ENCODE peak calls at places on chromosome 10, in six cellular contexts. T is foreskin fibroblast, S is AG04450, V is Panc1, Q is NT2/D1, E is tibial artery. Z is an unnamed sample.

GRCh38 chr10:48796846-48797245 is 112.2 kb downstream of the WDFY4 start:
- DNase-seq in T (no peak), S (no peak), V (no peak), Q (no peak), E (no peak), Z (no peak)

GRCh38 chr10:50373821-50374501 is 122.6 kb upstream of the ASAH2 start:
- DNase-seq in T (no peak), S (no peak), V (no peak), Q (no peak), E (no peak), Z (no peak)

GRCh38 chr10:119724630-119725549 is 960 bp upstream of the INPP5F start:
- DNase-seq in T (peak; percentile 35), S (no peak), V (no peak), Q (no peak), E (no peak), Z (no peak)

GRCh38 chr10:72334832-72335393 is 19.8 kb downstream of the DNAJB12 start:
- DNase-seq in T (peak; percentile 85), S (no peak), V (no peak), Q (no peak), E (peak; percentile 88), Z (peak; percentile 99)

GRCh38 chr10:57979466-57979865 is 288.2 kb downstream of the IPMK start:
- DNase-seq in T (no peak), S (no peak), V (no peak), Q (no peak), E (no peak), Z (no peak)

GRCh38 chr10:99451981-99452380 is 21.6 kb upstream of the GOT1 start:
- DNase-seq in T (no peak), S (no peak), V (no peak), Q (no peak), E (no peak), Z (no peak)

GRCh38 chr10:62501547-62501946 is 127.4 kb downstream of the ZNF365 start:
- DNase-seq in T (peak; percentile 3), S (no peak), V (no peak), Q (no peak), E (no peak), Z (no peak)

GRCh38 chr10:63929826-63930467 is 408.7 kb downstream of the REEP3 start:
- DNase-seq in T (no peak), S (no peak), V (no peak), Q (no peak), E (no peak), Z (no peak)

GRCh38 chr10:85594239-85594638 is 772.4 kb downstream of the GRID1 start:
- DNase-seq in T (no peak), S (no peak), V (no peak), Q (no peak), E (no peak), Z (no peak)

GRCh38 chr10:1632141-1632540 is 105.2 kb downstream of the ADARB2 start:
- DNase-seq in T (no peak), S (no peak), V (no peak), Q (no peak), E (no peak), Z (no peak)

GRCh38 chr10:42367532-42368230 is 270.7 kb downstream of the ZNF33B start:
- DNase-seq in T (peak; percentile 88), S (peak; percentile 41), V (peak; percentile 91), Q (peak; percentile 88), E (peak; percentile 85), Z (peak; percentile 78)

GRCh38 chr10:51718804-51719291 is 19.5 kb upstream of the CSTF2T start:
- DNase-seq in T (peak; percentile 22), S (peak; percentile 45), V (no peak), Q (no peak), E (no peak), Z (no peak)

GRCh38 chr10:122326385-122326784 is 48.1 kb upstream of the PLEKHA1 start:
- DNase-seq in T (no peak), S (no peak), V (no peak), Q (no peak), E (no peak), Z (no peak)

GRCh38 chr10:76141376-76141775 is 710.0 kb downstream of the LRMDA start:
- DNase-seq in T (no peak), S (no peak), V (no peak), Q (no peak), E (no peak), Z (no peak)

GRCh38 chr10:129767751-129768150 is 196.3 kb downstream of the EBF3 start:
- DNase-seq in T (no peak), S (no peak), V (no peak), Q (no peak), E (no peak), Z (peak; percentile 41)

GRCh38 chr10:102284531-102284930 is 39.2 kb downstream of the GBF1 start:
- DNase-seq in T (no peak), S (no peak), V (no peak), Q (no peak), E (no peak), Z (no peak)

GRCh38 chr10:102285134-102285533 is 39.8 kb downstream of the GBF1 start:
- DNase-seq in T (no peak), S (no peak), V (no peak), Q (no peak), E (no peak), Z (no peak)

GRCh38 chr10:102281103-102281502 is 35.8 kb downstream of the GBF1 start:
- DNase-seq in T (no peak), S (peak; percentile 8), V (no peak), Q (no peak), E (no peak), Z (no peak)

GRCh38 chr10:102283890-102284289 is 38.6 kb downstream of the GBF1 start:
- DNase-seq in T (no peak), S (no peak), V (no peak), Q (no peak), E (no peak), Z (no peak)

GRCh38 chr10:102283488-102283887 is 38.2 kb downstream of the GBF1 start:
- DNase-seq in T (no peak), S (no peak), V (no peak), Q (no peak), E (no peak), Z (no peak)
- H3K4me3 ChIP-seq in T (no peak overlapping the region), S (no peak overlapping the region), V (no peak overlapping the region), Q (no peak overlapping the region), E (no peak overlapping the region), Z (no peak overlapping the region)

GRCh38 chr10:78250313-78251040 is 216.8 kb downstream of the RPS24 start:
- DNase-seq in T (no peak), S (no peak), V (no peak), Q (no peak), E (no peak), Z (no peak)

GRCh38 chr10:78251041-78251434 is 217.4 kb downstream of the RPS24 start:
- DNase-seq in T (no peak), S (no peak), V (no peak), Q (no peak), E (no peak), Z (no peak)

GRCh38 chr10:78249690-78250089 is 216.0 kb downstream of the RPS24 start:
- DNase-seq in T (no peak), S (no peak), V (no peak), Q (no peak), E (no peak), Z (no peak)

GRCh38 chr10:78247821-78248220 is 214.2 kb downstream of the RPS24 start:
- DNase-seq in T (no peak), S (no peak), V (no peak), Q (no peak), E (no peak), Z (no peak)

DNA sequence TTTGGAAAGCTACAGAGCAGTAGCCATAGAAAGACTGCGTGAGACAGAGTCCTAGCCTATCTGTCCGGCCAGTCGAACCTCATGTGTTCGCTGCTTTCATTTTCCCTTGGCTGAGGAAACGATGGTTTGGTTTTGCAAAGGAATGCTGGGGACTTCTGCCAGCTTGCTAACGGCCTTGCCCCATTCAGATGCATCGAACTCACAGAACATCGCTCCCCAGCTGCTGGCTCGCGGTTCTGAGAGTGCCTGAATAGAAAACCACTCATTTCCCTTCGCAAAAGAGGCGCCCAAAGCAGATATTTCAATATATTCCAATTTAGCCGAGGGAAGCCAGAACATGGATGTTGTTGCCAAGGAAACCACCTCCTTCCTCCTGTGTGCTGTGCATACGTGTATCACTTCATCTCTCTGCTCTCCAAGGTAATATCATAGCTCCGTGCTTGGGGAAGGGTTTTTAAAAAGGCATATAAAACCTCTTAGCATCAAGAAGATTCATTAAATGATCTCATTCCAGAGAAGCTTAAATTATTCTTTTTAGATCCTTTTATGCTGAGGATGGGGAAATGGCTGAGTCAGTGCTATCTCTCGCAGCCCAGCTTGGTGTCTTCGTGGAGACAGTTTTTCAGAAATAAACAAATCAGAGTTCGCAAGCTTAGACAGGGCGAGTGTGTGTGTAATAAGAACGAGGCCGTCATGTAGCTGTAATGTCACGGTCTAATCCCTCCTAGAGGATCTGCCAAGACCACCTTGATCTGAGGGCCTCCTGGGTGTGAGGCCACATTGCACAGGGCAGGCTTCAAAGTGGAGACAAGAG is 215.2 kb downstream of the RPS24 start:
- DNase-seq in T (peak; percentile 68), S (peak; percentile 68), V (no peak), Q (no peak), E (peak; percentile 41), Z (no peak)
- H3K4me3 ChIP-seq in T (peak overlapping the region; percentile 27), S (peak overlapping the region; percentile 20), V (no peak overlapping the region), Q (no peak overlapping the region), E (peak overlapping the region; percentile 47), Z (peak overlapping the region; percentile 63)

GRCh38 chr10:88028654-88029053 is 165.2 kb downstream of the PTEN start:
- DNase-seq in T (no peak), S (no peak), V (no peak), Q (no peak), E (no peak), Z (no peak)

GRCh38 chr10:88023676-88024075 is 160.3 kb downstream of the PTEN start:
- DNase-seq in T (no peak), S (no peak), V (no peak), Q (no peak), E (no peak), Z (no peak)

GRCh38 chr10:88032566-88032965 is 169.1 kb downstream of the PTEN start:
- DNase-seq in T (peak; percentile 70), S (no peak), V (no peak), Q (no peak), E (no peak), Z (no peak)

GRCh38 chr10:88028072-88028471 is 164.6 kb downstream of the PTEN start:
- DNase-seq in T (no peak), S (no peak), V (no peak), Q (no peak), E (no peak), Z (no peak)

GRCh38 chr10:88027570-88027969 is 164.1 kb downstream of the PTEN start:
- DNase-seq in T (no peak), S (no peak), V (no peak), Q (no peak), E (peak; percentile 64), Z (no peak)
- H3K4me3 ChIP-seq in T (no peak overlapping the region), S (no peak overlapping the region), V (no peak overlapping the region), Q (no peak overlapping the region), E (no peak overlapping the region), Z (no peak overlapping the region)

GRCh38 chr10:103207141-103207540 is 14.1 kb upstream of the NT5C2 start:
- DNase-seq in T (no peak), S (no peak), V (no peak), Q (no peak), E (no peak), Z (no peak)
- H3K4me3 ChIP-seq in T (no peak overlapping the region), S (no peak overlapping the region), V (no peak overlapping the region), Q (no peak overlapping the region), E (no peak overlapping the region), Z (no peak overlapping the region)